ENCODE peak calls at places on chromosome 19, in four cellular contexts. One of them, this sample, is unnamed.

GRCh38 chr19:53959176-53959757 is 3.5 kb upstream of the CACNG8 start:
- DNase-seq in CD4-positive, CD25-positive, alpha-beta regulatory T cell: no peak
- DNase-seq in body of pancreas: no peak
- DNase-seq in stomach: no peak
- DNase-seq in this sample: no peak

GRCh38 chr19:57825501-57825900 is 4.6 kb upstream of the ZNF587B start:
- DNase-seq in CD4-positive, CD25-positive, alpha-beta regulatory T cell: no peak
- DNase-seq in body of pancreas: no peak
- DNase-seq in stomach: no peak
- DNase-seq in this sample: peak; percentile 32

GRCh38 chr19:9939301-9939913 is 3.1 kb upstream of the OLFM2 start:
- DNase-seq in CD4-positive, CD25-positive, alpha-beta regulatory T cell: no peak
- DNase-seq in body of pancreas: no peak
- DNase-seq in stomach: no peak
- DNase-seq in this sample: peak; percentile 56

GRCh38 chr19:38684078-38684861 is 36.8 kb downstream of the ACTN4 start:
- DNase-seq in CD4-positive, CD25-positive, alpha-beta regulatory T cell: peak; percentile 53
- DNase-seq in body of pancreas: no peak
- DNase-seq in stomach: peak; percentile 64
- DNase-seq in this sample: peak; percentile 94

GRCh38 chr19:38032951-38033350 is 125.9 kb downstream of the SIPA1L3 start:
- DNase-seq in CD4-positive, CD25-positive, alpha-beta regulatory T cell: no peak
- DNase-seq in body of pancreas: no peak
- DNase-seq in stomach: no peak
- DNase-seq in this sample: no peak

GRCh38 chr19:2261438-2262172 is 5.4 kb upstream of the JSRP1 start:
- DNase-seq in CD4-positive, CD25-positive, alpha-beta regulatory T cell: peak; percentile 31
- DNase-seq in body of pancreas: peak; percentile 51
- DNase-seq in stomach: peak; percentile 60
- DNase-seq in this sample: peak; percentile 29

GRCh38 chr19:10142701-10143375 is 23.1 kb upstream of the EIF3G start:
- DNase-seq in CD4-positive, CD25-positive, alpha-beta regulatory T cell: peak; percentile 40
- DNase-seq in body of pancreas: no peak
- DNase-seq in stomach: no peak
- DNase-seq in this sample: no peak

GRCh38 chr19:49921871-49922755 is 6.9 kb upstream of the ATF5 start:
- DNase-seq in CD4-positive, CD25-positive, alpha-beta regulatory T cell: no peak
- DNase-seq in body of pancreas: no peak
- DNase-seq in stomach: no peak
- DNase-seq in this sample: peak; percentile 50

GRCh38 chr19:955803-956746 is 28.1 kb upstream of the WDR18 start:
- DNase-seq in CD4-positive, CD25-positive, alpha-beta regulatory T cell: no peak
- DNase-seq in body of pancreas: peak; percentile 54
- DNase-seq in stomach: no peak
- DNase-seq in this sample: no peak

GRCh38 chr19:33443638-33444195 is 70.2 kb downstream of the CEBPG start:
- DNase-seq in CD4-positive, CD25-positive, alpha-beta regulatory T cell: no peak
- DNase-seq in body of pancreas: no peak
- DNase-seq in stomach: no peak
- DNase-seq in this sample: no peak

GRCh38 chr19:2334986-2335846 is 6.7 kb downstream of the SPPL2B start:
- DNase-seq in CD4-positive, CD25-positive, alpha-beta regulatory T cell: no peak
- DNase-seq in body of pancreas: no peak
- DNase-seq in stomach: no peak
- DNase-seq in this sample: no peak

GRCh38 chr19:3762501-3763459 is at the start of gene MRPL54:
- DNase-seq in CD4-positive, CD25-positive, alpha-beta regulatory T cell: peak; percentile 98
- DNase-seq in body of pancreas: peak; percentile 99
- DNase-seq in stomach: peak; percentile 100
- DNase-seq in this sample: peak; percentile 99

GRCh38 chr19:3760871-3761361 is 576 bp downstream of the APBA3 start:
- DNase-seq in CD4-positive, CD25-positive, alpha-beta regulatory T cell: no peak
- DNase-seq in body of pancreas: no peak
- DNase-seq in stomach: no peak
- DNase-seq in this sample: no peak

GRCh38 chr19:3759482-3760254 is 1.8 kb downstream of the APBA3 start:
- DNase-seq in CD4-positive, CD25-positive, alpha-beta regulatory T cell: no peak
- DNase-seq in body of pancreas: no peak
- DNase-seq in stomach: no peak
- DNase-seq in this sample: no peak

GRCh38 chr19:3761382-3762129 is at the start of gene APBA3:
- DNase-seq in CD4-positive, CD25-positive, alpha-beta regulatory T cell: peak; percentile 87
- DNase-seq in body of pancreas: peak; percentile 94
- DNase-seq in stomach: peak; percentile 95
- DNase-seq in this sample: peak; percentile 91

GRCh38 chr19:3762130-3762473 is 380 bp upstream of the MRPL54 start:
- DNase-seq in CD4-positive, CD25-positive, alpha-beta regulatory T cell: no peak
- DNase-seq in body of pancreas: no peak
- DNase-seq in stomach: no peak
- DNase-seq in this sample: no peak
- H3K4me1 ChIP-seq in CD4-positive, CD25-positive, alpha-beta regulatory T cell: peaks cover 35% of the 10 kb centered on the region
- H3K4me1 ChIP-seq in body of pancreas: peaks cover 39% of the 10 kb centered on the region
- H3K4me1 ChIP-seq in stomach: peaks cover 66% of the 10 kb centered on the region
- H3K4me1 ChIP-seq in this sample: no peaks in the 10 kb centered on the region

GRCh38 chr19:3808420-3809143 is 22.4 kb upstream of the MATK start:
- DNase-seq in CD4-positive, CD25-positive, alpha-beta regulatory T cell: no peak
- DNase-seq in body of pancreas: no peak
- DNase-seq in stomach: peak; percentile 30
- DNase-seq in this sample: no peak

GRCh38 chr19:3810708-3811355 is 24.7 kb upstream of the MATK start:
- DNase-seq in CD4-positive, CD25-positive, alpha-beta regulatory T cell: no peak
- DNase-seq in body of pancreas: no peak
- DNase-seq in stomach: no peak
- DNase-seq in this sample: no peak

GRCh38 chr19:3807131-3807480 is 20.9 kb upstream of the MATK start:
- DNase-seq in CD4-positive, CD25-positive, alpha-beta regulatory T cell: no peak
- DNase-seq in body of pancreas: no peak
- DNase-seq in stomach: no peak
- DNase-seq in this sample: no peak

GRCh38 chr19:3807574-3808354 is 21.6 kb upstream of the MATK start:
- DNase-seq in CD4-positive, CD25-positive, alpha-beta regulatory T cell: no peak
- DNase-seq in body of pancreas: no peak
- DNase-seq in stomach: no peak
- DNase-seq in this sample: no peak

DNA sequence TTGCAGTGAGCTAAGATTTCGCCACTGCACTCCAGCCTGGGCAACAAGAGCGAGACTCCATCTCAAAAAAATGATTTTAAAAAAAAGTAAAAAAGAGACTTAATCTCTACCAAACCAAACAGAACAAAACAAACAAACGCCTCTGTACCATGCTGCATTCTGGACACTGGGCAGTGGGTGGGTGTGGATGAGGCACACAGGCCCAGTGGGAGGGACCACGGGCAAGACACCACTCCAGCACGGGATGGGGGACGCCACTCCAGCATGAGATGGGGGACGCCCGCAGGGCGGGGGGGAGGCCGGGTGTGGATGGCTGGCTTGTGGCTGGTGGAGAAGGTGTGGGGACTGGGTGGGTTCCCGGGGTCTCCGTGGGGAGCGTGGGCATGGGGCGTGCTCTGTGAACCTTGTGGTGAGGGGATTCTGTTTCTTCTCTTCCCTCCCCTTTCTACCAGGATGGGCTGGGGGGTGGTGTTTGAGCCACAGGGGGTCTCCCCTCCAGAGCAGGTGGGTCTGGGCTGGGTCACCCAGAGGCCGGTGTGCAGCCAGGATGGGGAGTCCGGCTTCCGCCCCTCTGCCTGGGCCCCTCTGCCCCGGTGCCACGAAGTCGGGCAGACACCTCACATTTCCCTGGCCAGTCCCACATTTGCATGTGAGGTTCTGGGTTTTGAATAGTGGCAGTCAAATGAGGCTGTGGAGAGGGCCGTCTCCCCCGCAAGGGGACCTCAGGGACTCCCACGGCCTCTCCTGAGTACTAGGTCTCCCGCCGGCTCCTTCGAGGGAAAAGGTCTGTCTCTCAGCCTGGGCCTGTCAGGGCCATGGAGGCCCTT is 23.9 kb upstream of the MATK start:
- DNase-seq in CD4-positive, CD25-positive, alpha-beta regulatory T cell: no peak
- DNase-seq in body of pancreas: no peak
- DNase-seq in stomach: no peak
- DNase-seq in this sample: no peak
- H3K4me1 ChIP-seq in CD4-positive, CD25-positive, alpha-beta regulatory T cell: peaks cover 39% of the 10 kb centered on the region
- H3K4me1 ChIP-seq in body of pancreas: no peaks in the 10 kb centered on the region
- H3K4me1 ChIP-seq in stomach: peaks cover 24% of the 10 kb centered on the region
- H3K4me1 ChIP-seq in this sample: no peaks in the 10 kb centered on the region

GRCh38 chr19:4098493-4098892 is 25.4 kb downstream of the MAP2K2 start:
- DNase-seq in CD4-positive, CD25-positive, alpha-beta regulatory T cell: no peak
- DNase-seq in body of pancreas: no peak
- DNase-seq in stomach: no peak
- DNase-seq in this sample: no peak
- H3K4me1 ChIP-seq in CD4-positive, CD25-positive, alpha-beta regulatory T cell: no peaks in the 10 kb centered on the region
- H3K4me1 ChIP-seq in body of pancreas: no peaks in the 10 kb centered on the region
- H3K4me1 ChIP-seq in stomach: peaks cover 23% of the 10 kb centered on the region
- H3K4me1 ChIP-seq in this sample: no peaks in the 10 kb centered on the region

GRCh38 chr19:11159598-11160001 is 4.0 kb upstream of the SPC24 start:
- DNase-seq in CD4-positive, CD25-positive, alpha-beta regulatory T cell: no peak
- DNase-seq in body of pancreas: no peak
- DNase-seq in stomach: no peak
- DNase-seq in this sample: no peak
- H3K4me1 ChIP-seq in CD4-positive, CD25-positive, alpha-beta regulatory T cell: peaks cover 14% of the 10 kb centered on the region
- H3K4me1 ChIP-seq in body of pancreas: peaks cover 47% of the 10 kb centered on the region
- H3K4me1 ChIP-seq in stomach: peaks cover 66% of the 10 kb centered on the region
- H3K4me1 ChIP-seq in this sample: peaks cover 23% of the 10 kb centered on the region

GRCh38 chr19:13057744-13058143 is 44.9 kb downstream of the LYL1 start:
- DNase-seq in CD4-positive, CD25-positive, alpha-beta regulatory T cell: no peak
- DNase-seq in body of pancreas: no peak
- DNase-seq in stomach: no peak
- DNase-seq in this sample: no peak
- H3K4me1 ChIP-seq in CD4-positive, CD25-positive, alpha-beta regulatory T cell: peaks cover 13% of the 10 kb centered on the region
- H3K4me1 ChIP-seq in body of pancreas: peaks cover 85% of the 10 kb centered on the region
- H3K4me1 ChIP-seq in stomach: peaks cover 100% of the 10 kb centered on the region
- H3K4me1 ChIP-seq in this sample: peaks cover 26% of the 10 kb centered on the region

This sample was measured in cardiac muscle cell.